ENCODE peak calls at places on chromosome 19, in six cellular contexts. One of them, this sample, is unnamed.

GRCh38 chr19:33530842-33531241 is 9.3 kb upstream of the PEPD start:
- DNase-seq in stimulated activated CD8-positive, alpha-beta memory T cell treated with anti-CD3 and anti-CD28 coated beads, Interleukin-15, amount 100 ng/mL, for 4 hours: no peak
- DNase-seq in cardiac fibroblast: no peak
- DNase-seq in endothelial cell of umbilical vein: no peak
- DNase-seq in GM10248: no peak
- DNase-seq in hepatic stellate cell: no peak
- DNase-seq in this sample: no peak

GRCh38 chr19:307793-308420 is 16.7 kb upstream of the PLPP2 start:
- DNase-seq in cardiac fibroblast: no peak
- DNase-seq in GM10248: no peak
- DNase-seq in hepatic stellate cell: no peak
- DNase-seq in stimulated activated CD8-positive, alpha-beta memory T cell treated with anti-CD3 and anti-CD28 coated beads, Interleukin-15, amount 100 ng/mL, for 4 hours: no peak
- DNase-seq in endothelial cell of umbilical vein: no peak
- DNase-seq in this sample: no peak

GRCh38 chr19:6223461-6224307 is 56.1 kb downstream of the MLLT1 start:
- DNase-seq in stimulated activated CD8-positive, alpha-beta memory T cell treated with anti-CD3 and anti-CD28 coated beads, Interleukin-15, amount 100 ng/mL, for 4 hours: no peak
- DNase-seq in cardiac fibroblast: no peak
- DNase-seq in endothelial cell of umbilical vein: no peak
- DNase-seq in hepatic stellate cell: no peak
- DNase-seq in GM10248: no peak
- DNase-seq in this sample: no peak

GRCh38 chr19:57632987-57633831 is at the start of gene ZNF211:
- DNase-seq in hepatic stellate cell: peak; percentile 95
- DNase-seq in cardiac fibroblast: peak; percentile 96
- DNase-seq in endothelial cell of umbilical vein: peak; percentile 94
- DNase-seq in stimulated activated CD8-positive, alpha-beta memory T cell treated with anti-CD3 and anti-CD28 coated beads, Interleukin-15, amount 100 ng/mL, for 4 hours: peak; percentile 71
- DNase-seq in GM10248: peak; percentile 96
- DNase-seq in this sample: peak; percentile 95

GRCh38 chr19:43624933-43625332 is 5.5 kb upstream of the ZNF428 start:
- DNase-seq in stimulated activated CD8-positive, alpha-beta memory T cell treated with anti-CD3 and anti-CD28 coated beads, Interleukin-15, amount 100 ng/mL, for 4 hours: peak; percentile 55
- DNase-seq in endothelial cell of umbilical vein: no peak
- DNase-seq in cardiac fibroblast: peak; percentile 56
- DNase-seq in GM10248: peak; percentile 87
- DNase-seq in hepatic stellate cell: no peak
- DNase-seq in this sample: no peak

GRCh38 chr19:31378404-31378803 is 29.2 kb upstream of the TSHZ3 start:
- DNase-seq in cardiac fibroblast: peak; percentile 94
- DNase-seq in GM10248: no peak
- DNase-seq in hepatic stellate cell: peak; percentile 80
- DNase-seq in stimulated activated CD8-positive, alpha-beta memory T cell treated with anti-CD3 and anti-CD28 coated beads, Interleukin-15, amount 100 ng/mL, for 4 hours: no peak
- DNase-seq in endothelial cell of umbilical vein: no peak
- DNase-seq in this sample: peak; percentile 84

GRCh38 chr19:43765109-43765876 is 10.5 kb upstream of the SMG9 start:
- DNase-seq in stimulated activated CD8-positive, alpha-beta memory T cell treated with anti-CD3 and anti-CD28 coated beads, Interleukin-15, amount 100 ng/mL, for 4 hours: peak; percentile 51
- DNase-seq in endothelial cell of umbilical vein: peak; percentile 68
- DNase-seq in hepatic stellate cell: peak; percentile 91
- DNase-seq in GM10248: peak; percentile 72
- DNase-seq in cardiac fibroblast: peak; percentile 97
- DNase-seq in this sample: peak; percentile 95

GRCh38 chr19:35357867-35358573 is at the start of gene FFAR3:
- DNase-seq in endothelial cell of umbilical vein: no peak
- DNase-seq in stimulated activated CD8-positive, alpha-beta memory T cell treated with anti-CD3 and anti-CD28 coated beads, Interleukin-15, amount 100 ng/mL, for 4 hours: no peak
- DNase-seq in GM10248: peak; percentile 5
- DNase-seq in cardiac fibroblast: peak; percentile 59
- DNase-seq in hepatic stellate cell: no peak
- DNase-seq in this sample: no peak

GRCh38 chr19:49119411-49120324 is at the start of gene PPFIA3:
- DNase-seq in stimulated activated CD8-positive, alpha-beta memory T cell treated with anti-CD3 and anti-CD28 coated beads, Interleukin-15, amount 100 ng/mL, for 4 hours: no peak
- DNase-seq in cardiac fibroblast: peak; percentile 59
- DNase-seq in GM10248: no peak
- DNase-seq in endothelial cell of umbilical vein: peak; percentile 51
- DNase-seq in hepatic stellate cell: peak; percentile 81
- DNase-seq in this sample: peak; percentile 38

GRCh38 chr19:35585844-35586243 is at the start of gene PMIS2:
- DNase-seq in GM10248: no peak
- DNase-seq in cardiac fibroblast: peak; percentile 12
- DNase-seq in endothelial cell of umbilical vein: no peak
- DNase-seq in hepatic stellate cell: no peak
- DNase-seq in stimulated activated CD8-positive, alpha-beta memory T cell treated with anti-CD3 and anti-CD28 coated beads, Interleukin-15, amount 100 ng/mL, for 4 hours: no peak
- DNase-seq in this sample: no peak

GRCh38 chr19:5407356-5407755 is 47.9 kb upstream of the ZNRF4 start:
- DNase-seq in GM10248: no peak
- DNase-seq in cardiac fibroblast: peak; percentile 46
- DNase-seq in endothelial cell of umbilical vein: no peak
- DNase-seq in stimulated activated CD8-positive, alpha-beta memory T cell treated with anti-CD3 and anti-CD28 coated beads, Interleukin-15, amount 100 ng/mL, for 4 hours: no peak
- DNase-seq in hepatic stellate cell: no peak
- DNase-seq in this sample: peak; percentile 15

GRCh38 chr19:32404213-32404938 is 1.2 kb upstream of the DPY19L3 start:
- DNase-seq in stimulated activated CD8-positive, alpha-beta memory T cell treated with anti-CD3 and anti-CD28 coated beads, Interleukin-15, amount 100 ng/mL, for 4 hours: no peak
- DNase-seq in endothelial cell of umbilical vein: no peak
- DNase-seq in hepatic stellate cell: no peak
- DNase-seq in GM10248: no peak
- DNase-seq in cardiac fibroblast: peak; percentile 31
- DNase-seq in this sample: no peak

GRCh38 chr19:18416778-18417249 is 2.4 kb upstream of the SSBP4 start:
- DNase-seq in hepatic stellate cell: peak; percentile 93
- DNase-seq in stimulated activated CD8-positive, alpha-beta memory T cell treated with anti-CD3 and anti-CD28 coated beads, Interleukin-15, amount 100 ng/mL, for 4 hours: peak; percentile 58
- DNase-seq in cardiac fibroblast: peak; percentile 92
- DNase-seq in GM10248: peak; percentile 79
- DNase-seq in endothelial cell of umbilical vein: peak; percentile 89
- DNase-seq in this sample: peak; percentile 93

GRCh38 chr19:48879025-48879572 is 6.9 kb downstream of the PPP1R15A start:
- DNase-seq in hepatic stellate cell: no peak
- DNase-seq in endothelial cell of umbilical vein: no peak
- DNase-seq in cardiac fibroblast: no peak
- DNase-seq in stimulated activated CD8-positive, alpha-beta memory T cell treated with anti-CD3 and anti-CD28 coated beads, Interleukin-15, amount 100 ng/mL, for 4 hours: no peak
- DNase-seq in GM10248: no peak
- DNase-seq in this sample: no peak